ENCODE peak calls at places on chromosomes 3 and 15, in seven cellular contexts. U is heart left ventricle, V is stomach, O is esophagus squamous epithelium, P is ovary, X is body of pancreas, F is IMR-90. G is an unnamed sample.

GRCh38 chr3:112610121-112610520 is 30.8 kb downstream of the CCDC80 start:
- DNase-seq in U (no peak), V (no peak), O (no peak), P (no peak), X (no peak), F (peak; percentile 47), G (no peak)

GRCh38 chr15:73996939-73997338 is 2.4 kb downstream of the PML start:
- DNase-seq in U (no peak), V (no peak), O (no peak), P (no peak), X (no peak), F (no peak), G (no peak)

GRCh38 chr15:31031471-31032064 is 40.1 kb upstream of the MTMR10 start:
- DNase-seq in U (no peak), V (no peak), O (no peak), P (no peak), X (no peak), F (peak; percentile 72), G (no peak)

GRCh38 chr3:24145981-24146822 is 201.1 kb downstream of the NR1D2 start:
- DNase-seq in U (no peak), V (no peak), O (no peak), P (no peak), X (no peak), F (peak; percentile 90), G (no peak)

GRCh38 chr3:10106919-10107318 is 1.1 kb downstream of the FANCD2OS start:
- DNase-seq in U (no peak), V (no peak), O (no peak), P (no peak), X (no peak), F (no peak), G (no peak)

GRCh38 chr3:165206454-165207266 is 10.5 kb upstream of the SLITRK3 start:
- DNase-seq in U (peak; percentile 81), V (peak; percentile 76), O (no peak), P (peak; percentile 58), X (peak; percentile 80), F (peak; percentile 65), G (no peak)

GRCh38 chr3:54830658-54831057 is 97.2 kb downstream of the LRTM1 start:
- DNase-seq in U (no peak), V (no peak), O (no peak), P (no peak), X (no peak), F (peak; percentile 36), G (no peak)

GRCh38 chr3:9420850-9421549 is 23.6 kb downstream of the SETD5 start:
- DNase-seq in U (no peak), V (no peak), O (no peak), P (no peak), X (no peak), F (peak; percentile 57), G (no peak)

GRCh38 chr15:88756926-88757325 is 46.3 kb upstream of the ACAN start:
- DNase-seq in U (no peak), V (no peak), O (no peak), P (no peak), X (no peak), F (no peak), G (no peak)

GRCh38 chr15:45612790-45613415 is 21.9 kb upstream of the SQOR start:
- DNase-seq in U (no peak), V (no peak), O (no peak), P (no peak), X (no peak), F (peak; percentile 77), G (no peak)

GRCh38 chr3:4421121-4421520 is 45.9 kb downstream of the SUMF1 start:
- DNase-seq in U (no peak), V (no peak), O (no peak), P (no peak), X (peak; percentile 21), F (peak; percentile 83), G (no peak)

GRCh38 chr15:52068004-52068403 is 44.6 kb downstream of the BCL2L10 start:
- DNase-seq in U (no peak), V (no peak), O (no peak), P (no peak), X (no peak), F (peak; percentile 52), G (no peak)

GRCh38 chr15:96948981-96949380 is 618.5 kb downstream of the NR2F2 start:
- DNase-seq in U (no peak), V (no peak), O (no peak), P (no peak), X (no peak), F (no peak), G (no peak)

GRCh38 chr15:72827216-72827615 is 43.7 kb upstream of the ADPGK start:
- DNase-seq in U (no peak), V (no peak), O (no peak), P (no peak), X (no peak), F (peak; percentile 17), G (no peak)

GRCh38 chr3:104952587-104952986 is 414.1 kb upstream of the ALCAM start:
- DNase-seq in U (no peak), V (peak; percentile 52), O (no peak), P (no peak), X (no peak), F (peak; percentile 88), G (no peak)

GRCh38 chr3:59774613-59775012 is 724.8 kb upstream of the CFAP20DC start:
- DNase-seq in U (no peak), V (no peak), O (no peak), P (no peak), X (peak; percentile 20), F (peak; percentile 90), G (no peak)

GRCh38 chr3:108124337-108125150 is 33.7 kb upstream of the CD47 start:
- DNase-seq in U (no peak), V (no peak), O (no peak), P (no peak), X (no peak), F (no peak), G (no peak)
- TF ChIP-seq POLR2A in U (no peak), V (no peak), O (no peak), P (no peak), X (no peak), F (no peak), G (no peak)

GRCh38 chr15:95699578-95699977 is 630.9 kb upstream of the NR2F2 start:
- DNase-seq in U (no peak), V (no peak), O (no peak), P (no peak), X (no peak), F (no peak), G (no peak)
- H3K9me3 ChIP-seq in U (peaks cover 37% of the 10 kb centered on the region), V (peaks cover 12% of the 10 kb centered on the region), O (peaks cover 38% of the 10 kb centered on the region), P (no peaks in the 10 kb centered on the region), X (no peaks in the 10 kb centered on the region), F (peaks cover 32% of the 10 kb centered on the region), G (no peaks in the 10 kb centered on the region)

GRCh38 chr15:83992356-83993031 is 243.1 kb upstream of the GOLGA6L4 start:
- DNase-seq in U (no peak), V (no peak), O (no peak), P (no peak), X (no peak), F (no peak), G (no peak)
- H3K27ac ChIP-seq in U (no peak overlapping the region), V (no peak overlapping the region), O (no peak overlapping the region), P (no peak overlapping the region), X (no peak overlapping the region), F (no peak overlapping the region), G (no peak overlapping the region)

GRCh38 chr3:128429275-128429674 is 37.4 kb downstream of the DNAJB8 start:
- DNase-seq in U (no peak), V (no peak), O (no peak), P (no peak), X (no peak), F (no peak), G (no peak)
- TF ChIP-seq POLR2A in U (no peak), V (no peak), O (no peak), P (no peak), X (no peak), F (no peak), G (no peak)

DNA sequence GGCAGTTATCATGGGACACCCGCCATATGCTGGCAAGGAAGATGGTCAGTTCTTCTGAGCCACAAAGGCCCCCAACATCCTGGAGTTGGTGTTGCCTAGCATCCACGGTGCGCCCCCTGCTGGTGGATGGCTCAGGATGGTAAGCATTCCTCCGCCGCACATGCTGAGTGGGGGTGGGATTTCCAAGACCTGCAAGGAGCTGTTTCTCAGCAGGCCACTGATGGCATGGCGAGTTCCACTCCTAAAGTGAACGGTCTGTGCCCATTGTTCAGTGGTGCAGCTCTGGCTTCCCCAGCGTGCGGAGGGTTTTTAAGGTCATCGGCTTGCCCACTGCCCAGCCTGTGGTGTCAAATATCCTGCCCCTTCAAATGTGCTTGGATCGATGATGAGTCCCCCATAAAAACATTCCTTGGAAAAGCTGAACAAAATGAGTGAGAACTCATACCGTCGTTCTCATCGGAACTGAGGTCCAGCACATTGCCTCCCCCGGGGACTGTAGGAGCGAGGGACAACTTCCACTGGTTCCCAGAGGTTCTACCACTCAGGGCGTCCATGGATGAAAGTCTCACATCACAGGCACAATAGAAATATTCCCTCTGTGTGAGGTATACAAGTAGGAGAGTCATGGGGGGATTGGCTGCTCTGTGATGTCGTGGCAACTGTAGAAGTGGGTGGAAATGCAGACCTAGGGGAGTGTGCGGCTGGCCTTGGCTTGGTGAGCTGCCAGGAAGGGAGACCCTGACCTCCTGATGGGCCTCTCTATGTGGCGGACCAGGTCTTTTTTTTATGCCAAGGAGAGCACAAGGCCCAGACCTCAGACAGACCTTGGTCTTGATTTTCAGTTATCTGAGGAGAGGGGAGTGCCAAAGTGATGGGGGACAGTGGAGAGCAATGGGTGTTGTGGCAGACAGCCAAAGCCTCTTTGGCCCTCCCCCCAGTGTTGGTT is 102.0 kb downstream of the SNRPN start:
- DNase-seq in U (no peak), V (peak; percentile 17), O (no peak), P (no peak), X (no peak), F (no peak), G (peak; percentile 67)
- H3K9me3 ChIP-seq in U (peaks cover 100% of the 10 kb centered on the region), V (peaks cover 100% of the 10 kb centered on the region), O (peaks cover 100% of the 10 kb centered on the region), P (peaks cover 100% of the 10 kb centered on the region), X (peaks cover 26% of the 10 kb centered on the region), F (peaks cover 100% of the 10 kb centered on the region), G (peaks cover 99% of the 10 kb centered on the region)